ENCODE peak calls at places on chromosomes 13 and 19, in ten cellular contexts. I is prostate gland, Q is stomach, P is astrocyte, Z is heart left ventricle, T is astrocyte of the cerebellum, L is fibroblast of the aortic adventitia, A is cardiac fibroblast, D is IMR-90, M is foreskin fibroblast. X is an unnamed sample.

GRCh38 chr19:34181111-34181864 is 9.0 kb downstream of the LSM14A start:
- DNase-seq in I (no peak), Q (no peak), P (no peak), Z (no peak), T (no peak), L (no peak), A (no peak), D (no peak), M (no peak), X (no peak)

GRCh38 chr13:51152713-51153112 is 41.6 kb upstream of the C13orf42 start:
- DNase-seq in I (no peak), Q (no peak), P (no peak), Z (no peak), T (no peak), L (peak; percentile 26), A (no peak), D (no peak), M (peak; percentile 27), X (no peak)

GRCh38 chr19:50494186-50495019 is 16.6 kb downstream of the JOSD2 start:
- DNase-seq in I (no peak), Q (no peak), P (no peak), Z (no peak), T (no peak), L (no peak), A (no peak), D (no peak), M (no peak), X (no peak)

GRCh38 chr13:84821261-84821660 is 939.0 kb upstream of the SLITRK1 start:
- DNase-seq in I (no peak), Q (no peak), P (peak; percentile 22), Z (no peak), T (no peak), L (no peak), A (no peak), D (no peak), M (no peak), X (peak; percentile 16)

GRCh38 chr19:8342684-8343482 is at the start of gene KANK3:
- DNase-seq in I (peak; percentile 91), Q (peak; percentile 98), P (peak; percentile 92), Z (peak; percentile 98), T (peak; percentile 66), L (peak; percentile 87), A (peak; percentile 97), D (peak; percentile 90), M (peak; percentile 98), X (peak; percentile 86)

GRCh38 chr19:19544257-19545127 is 6.4 kb downstream of the CILP2 start:
- DNase-seq in I (no peak), Q (no peak), P (no peak), Z (no peak), T (no peak), L (no peak), A (no peak), D (no peak), M (no peak), X (no peak)

GRCh38 chr13:97433727-97434416 is at the start of gene RAP2A:
- DNase-seq in I (peak; percentile 89), Q (peak; percentile 90), P (peak; percentile 79), Z (peak; percentile 92), T (peak; percentile 82), L (peak; percentile 91), A (peak; percentile 97), D (peak; percentile 91), M (peak; percentile 97), X (peak; percentile 84)

GRCh38 chr13:41515491-41516139 is 58.3 kb downstream of the RGCC start:
- DNase-seq in I (no peak), Q (no peak), P (no peak), Z (no peak), T (no peak), L (no peak), A (no peak), D (no peak), M (no peak), X (no peak)

GRCh38 chr19:10269333-10270179 is 1.4 kb upstream of the ICAM1 start:
- DNase-seq in I (peak; percentile 76), Q (peak; percentile 88), P (no peak), Z (peak; percentile 90), T (peak; percentile 28), L (peak; percentile 73), A (peak; percentile 85), D (peak; percentile 65), M (peak; percentile 84), X (peak; percentile 61)

GRCh38 chr19:6678690-6679109 is 8.7 kb upstream of the TNFSF14 start:
- DNase-seq in I (no peak), Q (no peak), P (peak; percentile 22), Z (no peak), T (no peak), L (no peak), A (no peak), D (no peak), M (no peak), X (peak; percentile 11)

GRCh38 chr13:91346062-91346461 is 1.4 kb upstream of the MIR17HG start:
- DNase-seq in I (no peak), Q (no peak), P (no peak), Z (no peak), T (no peak), L (no peak), A (no peak), D (no peak), M (no peak), X (no peak)

GRCh38 chr13:113915012-113915763 is 51.3 kb upstream of the GAS6 start:
- DNase-seq in I (peak; percentile 2), Q (peak; percentile 26), P (no peak), Z (no peak), T (no peak), L (no peak), A (no peak), D (no peak), M (no peak), X (no peak)

GRCh38 chr13:44231786-44232516 is 141.7 kb upstream of the SERP2 start:
- DNase-seq in I (peak; percentile 95), Q (peak; percentile 82), P (peak; percentile 96), Z (no peak), T (peak; percentile 94), L (peak; percentile 99), A (peak; percentile 90), D (peak; percentile 96), M (peak; percentile 90), X (peak; percentile 87)

DNA sequence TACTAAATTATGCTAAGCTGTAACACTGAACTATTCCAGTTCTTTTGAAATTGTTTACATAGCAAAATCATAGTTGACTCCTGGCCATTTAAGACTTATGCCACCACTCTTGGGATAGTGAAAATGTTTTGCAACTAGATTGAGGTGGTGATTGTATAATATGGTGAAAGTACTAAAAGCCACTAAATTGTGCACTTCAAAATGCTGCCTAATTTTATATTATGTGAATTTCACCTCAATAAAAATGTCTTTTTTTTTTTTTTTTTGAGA is 5.0 kb upstream of the SAE1 start:
- DNase-seq in I (no peak), Q (no peak), P (no peak), Z (no peak), T (no peak), L (no peak), A (no peak), D (no peak), M (no peak), X (no peak)
- TF ChIP-seq CTCF in I (no peak), Q (no peak), P (no peak), Z (no peak), T (no peak), L (no peak), A (no peak), D (no peak), M (no peak), X (no peak)

GRCh38 chr19:1261512-1261862 is 7.6 kb upstream of the CIRBP start:
- DNase-seq in I (no peak), Q (no peak), P (no peak), Z (peak; percentile 36), T (no peak), L (no peak), A (no peak), D (no peak), M (peak; percentile 44), X (no peak)
- TF ChIP-seq CTCF in I (peak; percentile 5), Q (no peak), P (peak; percentile 5), Z (no peak), T (peak; percentile 40), L (peak; percentile 17), A (peak; percentile 25), D (peak; percentile 22), M (no peak), X (peak; percentile 64)

GRCh38 chr19:41405776-41406175 is 8.2 kb downstream of the BCKDHA start:
- DNase-seq in I (no peak), Q (no peak), P (no peak), Z (peak; percentile 56), T (no peak), L (no peak), A (no peak), D (no peak), M (no peak), X (no peak)

GRCh38 chr19:41410655-41411054 is 13.0 kb downstream of the BCKDHA start:
- DNase-seq in I (no peak), Q (no peak), P (no peak), Z (no peak), T (no peak), L (no peak), A (no peak), D (no peak), M (no peak), X (no peak)

GRCh38 chr19:41407271-41407670 is 9.7 kb downstream of the BCKDHA start:
- DNase-seq in I (no peak), Q (no peak), P (peak; percentile 19), Z (no peak), T (no peak), L (no peak), A (peak; percentile 34), D (no peak), M (no peak), X (no peak)

GRCh38 chr19:41409288-41409687 is 11.7 kb downstream of the BCKDHA start:
- DNase-seq in I (peak; percentile 76), Q (peak; percentile 76), P (peak; percentile 48), Z (peak; percentile 56), T (no peak), L (peak; percentile 29), A (peak; percentile 48), D (peak; percentile 40), M (peak; percentile 21), X (no peak)

GRCh38 chr19:41408256-41408655 is 10.6 kb downstream of the BCKDHA start:
- DNase-seq in I (no peak), Q (no peak), P (no peak), Z (no peak), T (no peak), L (no peak), A (no peak), D (no peak), M (no peak), X (no peak)
- TF ChIP-seq CTCF in I (no peak), Q (no peak), P (no peak), Z (no peak), T (no peak), L (no peak), A (no peak), D (no peak), M (no peak), X (no peak)

GRCh38 chr13:20305587-20305986 is 73.5 kb upstream of the GJB6 start:
- DNase-seq in I (no peak), Q (no peak), P (no peak), Z (no peak), T (no peak), L (no peak), A (no peak), D (no peak), M (no peak), X (no peak)
- TF ChIP-seq CTCF in I (no peak), Q (no peak), P (no peak), Z (no peak), T (no peak), L (no peak), A (no peak), D (no peak), M (no peak), X (peak; percentile 29)

X was measured in HFFc6.